ENCODE peak calls at places on chromosomes 16 and 17, in five cellular contexts. Z is GM20000, W is GM06990, U is neural progenitor cell, D is HCT116. L is an unnamed sample.
A peak's percentile ranks its signal among the peaks of the same experiment; 100 is the strongest.

GRCh38 chr17:39700148-39700987 is 504 bp downstream of the ERBB2 start:
- DNase-seq in U (peak; percentile 77), Z (peak; percentile 47), D (no peak), W (no peak), L (no peak)

GRCh38 chr16:1014771-1015495 is 33.4 kb downstream of the SOX8 start:
- DNase-seq in Z (no peak), W (no peak), D (no peak), U (peak; percentile 67), L (no peak)

GRCh38 chr16:4208529-4208835 is 33.4 kb downstream of the SRL start:
- DNase-seq in D (no peak), U (no peak), W (no peak), Z (no peak), L (no peak)

GRCh38 chr16:2874032-2874431 is 9.0 kb upstream of the FLYWCH2 start:
- DNase-seq in Z (no peak), D (no peak), W (no peak), U (no peak), L (no peak)

GRCh38 chr17:67093348-67093747 is 49.0 kb downstream of the CACNG1 start:
- DNase-seq in Z (no peak), D (no peak), W (no peak), U (no peak), L (no peak)

GRCh38 chr17:51372345-51373004 is 112.1 kb downstream of the UTP18 start:
- DNase-seq in U (peak; percentile 19), Z (peak; percentile 42), D (peak; percentile 98), W (peak; percentile 77), L (peak; percentile 17)

GRCh38 chr17:53950207-53950857 is 127.6 kb downstream of the KIF2B start:
- DNase-seq in U (peak; percentile 63), D (no peak), W (no peak), Z (no peak), L (no peak)

GRCh38 chr16:16109453-16110110 is 113.7 kb downstream of the ABCC6 start:
- DNase-seq in U (no peak), D (no peak), Z (no peak), W (no peak), L (no peak)

GRCh38 chr16:11742041-11742535 is 569 bp downstream of the TXNDC11 start:
- DNase-seq in D (no peak), W (no peak), Z (peak; percentile 53), U (no peak), L (peak; percentile 50)

GRCh38 chr16:46573008-46573833 is 48.0 kb downstream of the SHCBP1 start:
- DNase-seq in D (no peak), U (no peak), W (no peak), Z (peak; percentile 39), L (no peak)

GRCh38 chr17:73591278-73592078 is 52.8 kb downstream of the SDK2 start:
- DNase-seq in Z (peak; percentile 56), U (no peak), W (peak; percentile 32), D (no peak), L (no peak)

GRCh38 chr17:28712037-28712704 is 483 bp upstream of the PROCA1 start:
- DNase-seq in W (peak; percentile 75), D (no peak), Z (peak; percentile 87), U (peak; percentile 80), L (peak; percentile 85)

GRCh38 chr17:35795007-35795870 is at the start of gene MMP28:
- DNase-seq in Z (peak; percentile 67), U (peak; percentile 78), D (no peak), W (no peak), L (peak; percentile 62)

GRCh38 chr17:18026408-18026776 is 12.6 kb downstream of the ATPAF2 start:
- DNase-seq in U (no peak), Z (no peak), D (no peak), W (no peak), L (no peak)

GRCh38 chr17:72974605-72975232 is 117.8 kb downstream of the SLC39A11 start:
- DNase-seq in W (no peak), Z (no peak), U (no peak), D (no peak), L (no peak)

GRCh38 chr17:46832306-46832895 is 13.9 kb upstream of the WNT3 start:
- DNase-seq in W (no peak), Z (no peak), D (no peak), U (peak; percentile 85), L (no peak)

GRCh38 chr17:45287526-45288264 is 25.8 kb upstream of the SPATA32 start:
- DNase-seq in Z (no peak), D (no peak), W (no peak), U (no peak), L (no peak)

GRCh38 chr16:11734025-11734652 is 8.5 kb downstream of the TXNDC11 start:
- DNase-seq in W (no peak), Z (peak; percentile 44), U (no peak), D (no peak), L (peak; percentile 29)

GRCh38 chr16:80006175-80006895 is 405.8 kb upstream of the MAF start:
- DNase-seq in Z (no peak), W (no peak), U (no peak), D (no peak), L (no peak)

GRCh38 chr16:7755347-7755746 is 422.7 kb downstream of the RBFOX1 start:
- DNase-seq in U (no peak), D (no peak), Z (no peak), W (no peak), L (no peak)

GRCh38 chr17:57350266-57350665 is 93.9 kb downstream of the MSI2 start:
- DNase-seq in D (no peak), Z (no peak), U (no peak), W (no peak), L (no peak)

GRCh38 chr16:383326-384020 is 1.7 kb upstream of the PGAP6 start:
- DNase-seq in Z (no peak), U (peak; percentile 67), W (peak; percentile 66), D (peak; percentile 59), L (no peak)

GRCh38 chr17:74715144-74715543 is 2.4 kb upstream of the CD300LF start:
- DNase-seq in Z (no peak), W (no peak), D (no peak), U (no peak), L (no peak)

GRCh38 chr17:81578038-81578441 is 25.9 kb upstream of the FAAP100 start:
- DNase-seq in Z (no peak), U (no peak), W (no peak), D (no peak), L (no peak)

GRCh38 chr17:1201132-1201702 is 21.4 kb upstream of the ABR start:
- DNase-seq in U (no peak), D (no peak), W (peak; percentile 57), Z (peak; percentile 64), L (peak; percentile 61)

GRCh38 chr16:56600398-56600999 is 7.9 kb upstream of the MT2A start:
- DNase-seq in D (peak; percentile 55), Z (peak; percentile 69), W (no peak), U (peak; percentile 61), L (peak; percentile 63)

GRCh38 chr17:39016193-39017153 is 49.3 kb upstream of the FBXO47 start:
- DNase-seq in Z (no peak), D (no peak), W (no peak), U (no peak), L (no peak)

GRCh38 chr17:824372-824771 is 42.2 kb downstream of the MRM3 start:
- DNase-seq in D (no peak), Z (no peak), W (no peak), U (no peak), L (no peak)

DNA sequence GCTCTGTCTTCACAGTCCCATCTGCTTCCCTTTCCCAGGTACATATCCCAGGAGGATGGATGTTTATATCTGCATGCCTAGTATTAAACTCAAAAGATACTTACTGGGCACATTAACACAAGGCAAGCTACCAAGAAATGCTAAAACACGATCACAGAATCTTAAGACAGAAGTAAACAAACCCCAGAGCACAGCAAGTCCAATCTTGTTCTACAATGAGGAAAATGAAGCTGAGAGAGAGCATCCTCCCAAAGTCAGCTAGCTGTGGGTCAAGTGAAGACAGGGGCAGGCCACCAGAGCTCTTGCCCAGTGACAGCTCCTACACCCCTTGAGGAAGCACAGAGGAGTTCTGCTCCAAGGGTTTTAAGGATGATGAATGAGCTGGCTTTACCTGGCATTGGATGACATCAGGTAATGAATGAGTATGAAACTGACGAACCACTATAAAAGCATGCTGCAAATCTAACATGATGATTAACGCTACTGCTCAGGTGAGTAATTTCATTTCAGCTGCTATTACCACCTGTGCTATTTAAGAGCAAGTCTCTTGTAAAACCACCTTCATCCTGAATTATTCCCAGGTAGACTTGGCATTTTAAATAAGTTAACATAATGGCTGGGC is 20.3 kb downstream of the XPO6 start:
- DNase-seq in D (no peak), W (no peak), U (no peak), Z (no peak), L (no peak)
- TF ChIP-seq CTCF in D (no peak), W (no peak), U (no peak), Z (no peak), L (no peak)

DNA sequence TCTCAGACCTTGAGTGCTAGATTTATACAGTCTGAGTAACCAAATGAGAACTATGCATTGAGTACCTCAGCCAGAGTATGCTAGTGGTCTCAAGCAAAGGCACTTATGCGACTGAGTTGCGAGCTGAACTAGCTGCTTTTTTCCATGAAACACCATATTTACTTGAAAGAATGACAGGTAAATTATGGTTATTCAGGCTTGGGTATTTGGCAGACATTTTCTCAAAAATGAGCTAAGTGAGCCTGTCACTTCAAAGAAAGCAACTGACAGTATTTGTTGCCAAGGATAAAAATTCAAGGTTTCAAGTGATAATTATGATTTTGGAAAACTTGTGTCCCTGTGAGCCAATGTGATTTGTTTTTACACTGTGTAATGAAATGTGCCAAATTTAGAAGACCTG is 19.3 kb downstream of the CACNG3 start:
- DNase-seq in Z (no peak), D (no peak), W (no peak), U (no peak), L (no peak)
- TF ChIP-seq CTCF in Z (no peak), D (no peak), W (no peak), U (no peak), L (no peak)

GRCh38 chr17:30207655-30208054 is 27.8 kb downstream of the SLC6A4 start:
- DNase-seq in Z (no peak), D (no peak), W (no peak), U (no peak), L (no peak)

GRCh38 chr17:30208214-30208613 is 27.3 kb downstream of the SLC6A4 start:
- DNase-seq in D (no peak), Z (no peak), W (no peak), U (no peak), L (no peak)

GRCh38 chr17:30200086-30200485 is 35.4 kb downstream of the SLC6A4 start:
- DNase-seq in U (no peak), D (no peak), W (no peak), Z (no peak), L (no peak)

GRCh38 chr17:30199600-30199999 is 35.9 kb downstream of the SLC6A4 start:
- DNase-seq in D (no peak), U (no peak), Z (no peak), W (no peak), L (no peak)

DNA sequence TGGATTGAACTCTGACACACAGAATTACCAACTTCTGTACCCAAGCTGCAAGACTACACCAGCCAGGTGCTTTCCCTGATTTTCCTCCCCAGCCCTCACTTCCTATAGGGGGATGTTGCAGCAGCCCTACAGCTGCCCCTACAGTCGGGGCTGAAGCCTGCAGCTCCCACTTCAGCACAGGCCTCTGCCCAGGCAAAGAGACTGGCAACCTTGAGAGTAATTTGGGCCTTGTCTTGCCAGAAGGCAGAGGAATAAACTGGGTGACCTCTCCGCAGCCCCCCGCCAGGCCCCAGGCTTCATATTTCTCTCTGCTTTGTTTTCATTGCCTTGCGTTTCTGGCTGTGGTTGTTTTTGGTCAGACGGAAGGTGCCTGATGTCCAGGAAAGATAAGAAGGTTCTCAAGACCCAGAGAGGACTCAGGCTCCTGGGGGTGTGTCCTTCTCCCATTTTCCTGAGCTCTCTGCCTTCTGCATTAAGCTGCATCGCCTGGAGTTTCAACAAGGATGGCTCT is 32.0 kb downstream of the SLC6A4 start:
- DNase-seq in D (no peak), U (no peak), Z (no peak), W (no peak), L (no peak)
- TF ChIP-seq CTCF in D (peak; percentile 26), U (peak; percentile 17), Z (no peak), W (peak; percentile 50), L (peak; percentile 33)

GRCh38 chr16:68382296-68382718 is 66.0 kb downstream of the SMPD3 start:
- DNase-seq in Z (peak; percentile 57), W (no peak), D (no peak), U (no peak), L (peak; percentile 66)
- TF ChIP-seq CTCF in Z (no peak), W (peak; percentile 49), D (peak; percentile 69), U (peak; percentile 45), L (peak; percentile 45)